ENCODE peak calls at places on chromosomes 2 and 18, in ten cellular contexts. D, Z, B, W, L, E, M, G, N and X are unnamed samples.

GRCh38 chr2:20348542-20348941 is 2.1 kb downstream of the PUM2 start:
- DNase-seq in D (no peak), Z (no peak), B (no peak), W (no peak), L (no peak), E (no peak), M (no peak), G (no peak), N (no peak), X (no peak)

GRCh38 chr2:76204048-76204447 is 493.3 kb upstream of the GCFC2 start:
- DNase-seq in D (no peak), Z (no peak), B (no peak), W (no peak), L (no peak), E (no peak), M (no peak), G (no peak), N (no peak), X (no peak)

GRCh38 chr2:30583204-30583749 is 136.2 kb downstream of the LCLAT1 start:
- DNase-seq in D (no peak), Z (no peak), B (no peak), W (no peak), L (no peak), E (no peak), M (no peak), G (no peak), N (no peak), X (no peak)

GRCh38 chr2:68345129-68345875 is 19.8 kb upstream of the PLEK start:
- DNase-seq in D (no peak), Z (no peak), B (no peak), W (no peak), L (no peak), E (no peak), M (no peak), G (no peak), N (no peak), X (no peak)

GRCh38 chr2:27033253-27033852 is 588 bp downstream of the TMEM214 start:
- DNase-seq in D (no peak), Z (no peak), B (no peak), W (no peak), L (no peak), E (no peak), M (no peak), G (no peak), N (no peak), X (no peak)

GRCh38 chr2:144836635-144837350 is 316.9 kb upstream of the ZEB2 start:
- DNase-seq in D (peak), Z (peak), B (no peak), W (peak), L (no peak), E (no peak), M (no peak), G (no peak), N (peak), X (no peak)

GRCh38 chr2:142286618-142287017 is 155.8 kb upstream of the LRP1B start:
- DNase-seq in D (peak), Z (no peak), B (no peak), W (no peak), L (no peak), E (no peak), M (peak), G (peak), N (no peak), X (no peak)

GRCh38 chr2:238938460-238939055 is 90.7 kb downstream of the TWIST2 start:
- DNase-seq in D (no peak), Z (peak), B (no peak), W (peak), L (no peak), E (no peak), M (no peak), G (no peak), N (no peak), X (peak)

GRCh38 chr2:146481629-146482028 is 1363.2 kb upstream of the ACVR2A start:
- DNase-seq in D (peak), Z (peak), B (peak), W (peak), L (no peak), E (no peak), M (no peak), G (no peak), N (peak), X (no peak)

GRCh38 chr18:12155996-12156395 is 62.4 kb downstream of the ANKRD62 start:
- DNase-seq in D (no peak), Z (peak), B (no peak), W (no peak), L (no peak), E (no peak), M (no peak), G (no peak), N (no peak), X (no peak)

GRCh38 chr2:170930132-170931109 is 1.4 kb downstream of the GORASP2 start:
- DNase-seq in D (peak), Z (peak), B (no peak), W (peak), L (no peak), E (no peak), M (peak), G (no peak), N (peak), X (no peak)

GRCh38 chr2:50720695-50721314 is 311.1 kb downstream of the NRXN1 start:
- DNase-seq in D (no peak), Z (no peak), B (no peak), W (no peak), L (no peak), E (no peak), M (no peak), G (no peak), N (peak), X (no peak)

GRCh38 chr2:219308142-219309093 is 783 bp downstream of the PTPRN start:
- DNase-seq in D (peak), Z (peak), B (no peak), W (peak), L (no peak), E (peak), M (peak), G (peak), N (peak), X (no peak)

GRCh38 chr2:33146112-33146511 is 199.4 kb downstream of the LTBP1 start:
- DNase-seq in D (no peak), Z (peak), B (no peak), W (peak), L (no peak), E (no peak), M (no peak), G (no peak), N (peak), X (no peak)

GRCh38 chr2:222283634-222284033 is 15.2 kb downstream of the PAX3 start:
- DNase-seq in D (no peak), Z (no peak), B (no peak), W (peak), L (no peak), E (no peak), M (no peak), G (no peak), N (no peak), X (no peak)

GRCh38 chr18:13455960-13456471 is 237.5 kb downstream of the LDLRAD4 start:
- DNase-seq in D (no peak), Z (no peak), B (no peak), W (no peak), L (no peak), E (no peak), M (no peak), G (no peak), N (no peak), X (no peak)

DNA sequence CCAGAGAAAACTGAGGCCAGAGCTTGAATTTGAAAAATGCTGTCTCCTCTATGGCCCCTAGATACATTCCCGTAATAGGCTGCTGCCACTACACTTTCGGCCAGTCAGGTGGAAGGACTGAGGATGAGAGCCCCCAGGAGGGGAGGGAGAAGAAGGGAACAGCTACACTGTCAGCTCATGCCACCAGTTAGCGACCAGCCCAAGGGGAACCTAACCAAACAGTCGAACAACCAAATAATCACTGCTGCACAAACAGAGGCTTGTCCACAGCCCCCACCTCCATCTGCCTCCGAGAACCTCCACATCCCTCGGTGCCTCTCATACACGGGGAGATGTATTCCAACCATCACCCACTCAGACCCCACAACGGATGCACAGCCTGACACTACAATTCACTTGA is 7.3 kb downstream of the ZNF516 start:
- DNase-seq in D (no peak), Z (no peak), B (no peak), W (no peak), L (no peak), E (no peak), M (no peak), G (peak), N (no peak), X (no peak)
- H3K4me3 ChIP-seq in D (no peak), Z (peak), B (no peak), W (no peak), L (no peak), E (no peak), M (no peak), G (no peak), N (no peak), X (no peak)

DNA sequence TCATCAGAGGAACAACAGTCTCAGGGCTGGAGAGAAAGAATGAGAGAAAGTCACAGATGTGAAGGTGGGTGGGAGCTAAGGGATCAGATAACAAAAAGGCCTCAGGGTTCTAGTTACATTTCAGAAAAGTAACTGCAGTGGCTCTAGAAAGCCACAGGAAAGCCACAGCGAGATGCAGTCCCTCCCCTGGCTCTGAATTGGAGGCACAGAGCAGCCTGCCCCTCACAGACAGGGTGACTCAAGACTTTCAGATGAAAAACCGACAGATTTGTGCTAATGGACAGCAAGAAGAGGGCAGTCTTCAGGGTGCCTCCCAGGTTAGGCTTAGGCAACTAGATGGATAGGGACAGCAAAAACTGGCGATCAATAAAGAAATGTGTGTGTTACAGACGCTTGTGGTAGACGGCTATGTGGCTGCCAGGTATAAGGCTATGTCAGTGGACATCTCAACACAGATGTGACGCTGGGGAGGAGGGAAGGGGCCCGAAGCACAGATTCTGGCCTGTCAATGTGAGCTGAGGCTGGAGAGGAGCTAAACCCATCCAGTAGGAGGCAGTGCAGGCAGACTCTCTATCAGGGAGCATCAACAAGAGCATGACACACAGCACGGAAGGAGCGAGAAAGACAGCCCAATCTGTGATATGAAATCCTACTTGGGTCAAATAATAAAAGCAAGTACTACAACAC is 26.2 kb downstream of the UNC50 start:
- DNase-seq in D (peak), Z (no peak), B (no peak), W (no peak), L (no peak), E (no peak), M (peak), G (no peak), N (peak), X (no peak)
- TF ChIP-seq CTCF in D (peak), Z (peak), B (peak), W (peak), L (peak), E (no peak), M (peak), G (peak), N (peak), X (no peak)

GRCh38 chr18:50272593-50272992 is 6.3 kb upstream of the CFAP53 start:
- DNase-seq in D (no peak), Z (no peak), B (no peak), W (no peak), L (no peak), E (no peak), M (no peak), G (no peak), N (no peak), X (no peak)

GRCh38 chr18:50262977-50263376 is 3.3 kb downstream of the CFAP53 start:
- DNase-seq in D (no peak), Z (no peak), B (no peak), W (no peak), L (no peak), E (no peak), M (no peak), G (no peak), N (no peak), X (no peak)

GRCh38 chr18:50273203-50274043 is 7.1 kb upstream of the CFAP53 start:
- DNase-seq in D (no peak), Z (no peak), B (no peak), W (no peak), L (no peak), E (no peak), M (no peak), G (no peak), N (no peak), X (no peak)

GRCh38 chr18:50266248-50266704 is at the start of gene CFAP53:
- DNase-seq in D (peak), Z (peak), B (peak), W (peak), L (no peak), E (peak), M (peak), G (peak), N (peak), X (peak)

GRCh38 chr18:50268022-50268747 is 1.9 kb upstream of the CFAP53 start:
- DNase-seq in D (peak), Z (peak), B (peak), W (peak), L (no peak), E (peak), M (peak), G (peak), N (peak), X (peak)
- H3K4me3 ChIP-seq in D (peak), Z (peak), B (peak), W (peak), L (no peak), E (peak), M (peak), G (no peak), N (peak), X (peak)

GRCh38 chr2:199811360-199811759 is 39.6 kb downstream of the FTCDNL1 start:
- DNase-seq in D (peak), Z (no peak), B (no peak), W (no peak), L (no peak), E (no peak), M (no peak), G (no peak), N (no peak), X (no peak)

GRCh38 chr2:199806179-199806578 is 44.8 kb downstream of the FTCDNL1 start:
- DNase-seq in D (no peak), Z (no peak), B (no peak), W (peak), L (no peak), E (no peak), M (no peak), G (no peak), N (peak), X (no peak)

GRCh38 chr2:199804831-199805230 is 46.2 kb downstream of the FTCDNL1 start:
- DNase-seq in D (peak), Z (no peak), B (no peak), W (no peak), L (no peak), E (no peak), M (no peak), G (no peak), N (no peak), X (no peak)

GRCh38 chr2:199810422-199811250 is 40.4 kb downstream of the FTCDNL1 start:
- DNase-seq in D (no peak), Z (peak), B (no peak), W (no peak), L (no peak), E (no peak), M (no peak), G (no peak), N (no peak), X (no peak)

DNA sequence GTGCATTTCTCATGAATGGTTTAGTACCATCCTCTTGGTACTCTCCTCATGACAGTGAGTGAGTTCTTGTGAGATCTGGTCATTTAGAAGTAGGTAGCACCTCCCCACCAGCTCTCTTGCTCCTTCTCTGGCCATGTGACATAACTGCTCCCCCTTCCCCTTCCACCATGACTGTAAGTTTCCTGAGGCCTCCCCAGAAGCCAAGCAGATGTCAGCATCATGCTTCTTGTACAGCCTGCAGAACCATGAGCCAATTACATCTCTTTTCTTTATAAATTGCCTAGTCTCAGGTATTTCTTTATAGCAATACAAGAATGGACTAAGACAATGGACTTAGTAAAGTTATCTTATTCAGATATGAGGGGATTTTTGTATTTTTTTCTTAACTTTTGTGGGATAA is 43.0 kb downstream of the FTCDNL1 start:
- DNase-seq in D (no peak), Z (no peak), B (no peak), W (no peak), L (no peak), E (no peak), M (no peak), G (no peak), N (no peak), X (no peak)
- TF ChIP-seq CTCF in D (no peak), Z (no peak), B (no peak), W (no peak), L (no peak), E (no peak), M (no peak), G (no peak), N (no peak), X (no peak)

DNA sequence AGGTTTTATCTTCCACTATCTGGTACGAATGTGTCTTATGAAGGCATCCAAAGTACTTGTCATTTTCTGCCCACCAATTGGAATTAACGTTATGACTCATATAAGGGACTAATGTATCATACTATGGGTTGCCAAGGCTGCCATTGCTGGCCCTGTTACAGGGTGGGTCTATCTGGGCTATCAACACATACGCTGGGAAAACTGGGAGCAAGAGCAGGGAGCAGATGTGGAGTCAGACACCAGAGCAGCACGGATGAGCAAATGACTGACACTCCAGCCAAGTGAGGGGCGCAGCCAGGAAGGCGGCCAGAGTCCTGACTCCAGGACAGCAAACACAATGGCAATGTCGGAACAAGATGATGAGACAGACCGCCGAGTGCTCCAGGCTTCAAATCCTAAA is 145.9 kb downstream of the COPS8 start:
- DNase-seq in D (no peak), Z (peak), B (no peak), W (peak), L (no peak), E (no peak), M (no peak), G (no peak), N (no peak), X (no peak)
- H3K4me3 ChIP-seq in D (no peak), Z (no peak), B (no peak), W (no peak), L (no peak), E (no peak), M (no peak), G (no peak), N (no peak), X (no peak)

DNA sequence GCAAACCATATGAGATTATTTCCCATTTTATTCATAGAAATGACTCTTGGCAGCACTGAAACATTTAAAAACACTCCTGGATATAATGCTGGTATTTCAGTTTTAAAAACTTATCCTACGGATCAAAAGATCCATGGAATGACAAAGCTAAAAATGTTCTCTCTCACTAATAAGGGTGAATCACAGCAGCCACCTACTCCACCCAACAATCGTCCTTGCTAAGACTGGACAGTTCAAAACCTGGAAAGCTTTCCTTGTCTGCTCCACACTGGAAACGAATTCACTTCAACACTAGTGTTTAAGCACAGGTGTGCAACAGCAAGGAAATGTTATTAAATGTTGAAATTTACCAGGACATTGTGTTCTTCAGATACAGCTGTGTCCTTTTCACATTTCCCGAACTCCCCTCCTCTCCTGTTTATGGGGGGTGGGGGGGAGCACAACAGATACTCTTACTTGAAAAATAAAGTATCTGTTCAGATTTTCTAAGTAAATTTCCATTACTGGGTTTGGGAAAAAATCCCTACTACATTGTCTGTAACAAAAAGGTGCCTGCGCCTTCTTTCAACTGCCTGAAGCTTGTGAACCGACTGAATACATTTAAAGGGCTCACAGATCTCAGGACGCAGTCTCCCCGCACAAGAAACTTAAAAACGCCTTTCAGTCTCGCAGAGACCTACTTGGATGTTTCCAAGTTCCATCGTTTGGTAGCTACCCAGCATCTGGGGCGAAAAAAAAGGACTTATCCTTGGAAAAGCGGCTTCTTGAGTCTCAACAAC is 1.4 kb downstream of the YWHAQ start:
- DNase-seq in D (peak), Z (peak), B (no peak), W (peak), L (no peak), E (no peak), M (no peak), G (no peak), N (no peak), X (no peak)
- TF ChIP-seq CTCF in D (no peak), Z (no peak), B (no peak), W (no peak), L (no peak), E (no peak), M (no peak), G (no peak), N (no peak), X (no peak)

DNA sequence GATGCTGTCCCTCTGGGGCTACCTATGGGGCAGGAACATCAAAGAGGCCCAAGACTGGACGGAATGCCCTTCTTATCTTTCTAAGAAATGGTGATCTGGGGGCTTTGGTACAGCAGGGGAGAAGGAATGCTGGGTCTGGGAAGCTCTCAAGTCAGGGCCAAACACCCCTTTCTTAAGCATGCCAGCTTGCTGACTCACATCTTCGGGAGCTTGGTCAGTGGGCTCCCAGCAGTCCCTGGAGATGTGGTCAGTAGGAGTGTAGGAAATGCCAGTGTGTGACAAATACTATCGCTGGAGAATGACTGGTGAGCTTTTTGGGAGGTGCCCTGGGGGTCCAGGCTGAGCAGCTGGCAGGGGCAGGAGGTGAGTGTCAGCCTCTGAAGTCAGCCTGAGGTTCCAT is 105.0 kb upstream of the CDC42EP3 start:
- DNase-seq in D (peak), Z (peak), B (peak), W (peak), L (no peak), E (no peak), M (peak), G (no peak), N (peak), X (peak)
- H3K4me3 ChIP-seq in D (no peak), Z (no peak), B (no peak), W (no peak), L (no peak), E (no peak), M (no peak), G (no peak), N (no peak), X (no peak)